ENCODE peak calls at places on chromosomes 16 and 17, in ten cellular contexts. Z is gastrocnemius medialis, O is brain pericyte, N is NCI-H2107, C is ascending aorta, L is progenitor cell of endocrine pancreas, D is kidney, F is lower leg skin, R is PC-9, B is SHP77. I is an unnamed sample.

GRCh38 chr17:411416-412120 is 59.0 kb upstream of the RPH3AL start:
- DNase-seq in D (no peak), Z (no peak), F (no peak), B (no peak), O (no peak), L (no peak), R (no peak), N (no peak), C (no peak), I (no peak)

GRCh38 chr17:81575836-81576235 is 23.7 kb upstream of the FAAP100 start:
- DNase-seq in C (no peak), Z (no peak), L (no peak), R (no peak), F (no peak), O (no peak), D (no peak), B (no peak), N (no peak), I (no peak)

GRCh38 chr17:1110844-1111598 is 68.8 kb downstream of the ABR start:
- DNase-seq in N (no peak), O (no peak), Z (peak), F (peak), L (no peak), D (peak), C (peak), B (peak), R (peak), I (peak)

GRCh38 chr17:1787301-1787902 is 25.5 kb downstream of the SERPINF1 start:
- DNase-seq in B (no peak), C (peak), D (peak), O (peak), L (no peak), R (peak), N (no peak), F (no peak), Z (peak), I (no peak)

GRCh38 chr16:48194828-48195566 is 39.2 kb upstream of the ABCC12 start:
- DNase-seq in R (peak), B (peak), D (no peak), F (no peak), Z (no peak), L (no peak), O (no peak), C (no peak), N (peak), I (no peak)

GRCh38 chr16:17567455-17567854 is 96.7 kb upstream of the XYLT1 start:
- DNase-seq in R (no peak), N (no peak), C (no peak), D (no peak), Z (no peak), B (no peak), L (no peak), O (no peak), F (no peak), I (no peak)

GRCh38 chr16:85102106-85102630 is 10.1 kb downstream of the CIBAR2 start:
- DNase-seq in Z (no peak), F (no peak), R (no peak), D (no peak), N (no peak), O (no peak), C (no peak), L (no peak), B (no peak), I (no peak)

GRCh38 chr16:49410226-49410625 is 36.6 kb downstream of the C16orf78 start:
- DNase-seq in D (no peak), R (no peak), N (no peak), C (no peak), F (peak), O (no peak), Z (no peak), B (no peak), L (no peak), I (no peak)

GRCh38 chr17:9926150-9926804 is 21.2 kb upstream of the RCVRN start:
- DNase-seq in R (no peak), L (no peak), B (no peak), Z (no peak), N (no peak), O (no peak), C (no peak), D (peak), F (no peak), I (no peak)

GRCh38 chr17:81332949-81333570 is 38.0 kb upstream of the SLC38A10 start:
- DNase-seq in C (no peak), N (no peak), F (no peak), D (peak), B (peak), L (no peak), O (no peak), Z (no peak), R (no peak), I (no peak)

GRCh38 chr16:68350951-68351350 is 40.1 kb downstream of the PRMT7 start:
- DNase-seq in C (no peak), R (no peak), D (peak), Z (no peak), F (no peak), N (no peak), B (no peak), L (no peak), O (no peak), I (no peak)

GRCh38 chr17:51085150-51085805 is 35.4 kb downstream of the SPAG9 start:
- DNase-seq in B (no peak), C (no peak), O (no peak), F (no peak), N (no peak), R (no peak), Z (no peak), L (no peak), D (no peak), I (no peak)

GRCh38 chr17:72305964-72306551 is 185.2 kb downstream of the SOX9 start:
- DNase-seq in Z (peak), F (no peak), L (no peak), N (no peak), D (no peak), C (no peak), R (no peak), O (no peak), B (no peak), I (no peak)

GRCh38 chr17:27446569-27447301 is 9.5 kb upstream of the KSR1 start:
- DNase-seq in R (no peak), L (no peak), B (peak), C (no peak), O (peak), F (no peak), D (no peak), Z (no peak), N (no peak), I (no peak)

GRCh38 chr16:83248735-83249469 is 558.9 kb upstream of the HSBP1 start:
- DNase-seq in Z (no peak), N (no peak), C (no peak), L (no peak), D (no peak), O (no peak), R (no peak), B (no peak), F (no peak), I (no peak)

GRCh38 chr16:85028638-85029412 is 1.2 kb downstream of the KIAA0513 start:
- DNase-seq in N (no peak), Z (peak), B (peak), R (peak), D (peak), O (no peak), F (peak), C (peak), L (no peak), I (no peak)

GRCh38 chr16:10182186-10182683 is at the start of gene GRIN2A:
- DNase-seq in D (peak), C (no peak), O (no peak), N (no peak), Z (no peak), L (no peak), B (no peak), R (no peak), F (no peak), I (peak)

GRCh38 chr16:70715860-70716357 is 30.1 kb upstream of the MTSS2 start:
- DNase-seq in O (peak), D (no peak), F (no peak), Z (no peak), R (no peak), N (no peak), B (no peak), C (no peak), L (no peak), I (peak)

GRCh38 chr17:71409137-71409536 is 711.7 kb upstream of the SOX9 start:
- DNase-seq in F (no peak), C (no peak), O (no peak), N (no peak), L (no peak), D (no peak), Z (no peak), R (no peak), B (no peak), I (no peak)

GRCh38 chr17:8292639-8293395 is 2.4 kb downstream of the SLC25A35 start:
- DNase-seq in R (no peak), B (no peak), F (no peak), N (no peak), C (no peak), D (no peak), Z (no peak), L (no peak), O (no peak), I (no peak)

GRCh38 chr17:67648032-67648761 is 69.5 kb upstream of the NOL11 start:
- DNase-seq in L (no peak), Z (no peak), B (no peak), D (no peak), F (no peak), N (no peak), O (no peak), R (no peak), C (no peak), I (no peak)

GRCh38 chr16:19095699-19096098 is 18.1 kb upstream of the ITPRIPL2 start:
- DNase-seq in C (no peak), O (no peak), N (no peak), L (no peak), Z (no peak), R (peak), F (no peak), B (no peak), D (no peak), I (no peak)

GRCh38 chr17:6677158-6677831 is 25.7 kb downstream of the C17orf100 start:
- DNase-seq in B (no peak), F (no peak), D (no peak), Z (no peak), L (no peak), C (no peak), O (no peak), R (no peak), N (peak), I (no peak)

GRCh38 chr17:15398291-15398690 is 56.9 kb upstream of the TEKT3 start:
- DNase-seq in D (no peak), F (no peak), N (no peak), R (no peak), C (no peak), B (peak), Z (peak), O (no peak), L (no peak), I (no peak)